ENCODE peak calls at places on chromosomes 4 and X, in seven cellular contexts. J is caudate nucleus; V is mesendoderm; M is osteoblast; P is ascending aorta; U is CD4-positive, alpha-beta memory T cell; A is nephron progenitor cell. X is an unnamed sample.

GRCh38 chrX:50903387-50904027 is 7.0 kb upstream of the BMP15 start:
- DNase-seq in V (peak), M (no peak), P (no peak), J (no peak), A (peak), U (no peak), X (peak)

GRCh38 chrX:103913356-103914020 is 48.9 kb upstream of the TMSB15B start:
- DNase-seq in V (peak), M (peak), J (no peak), U (no peak), P (no peak), A (no peak), X (no peak)

GRCh38 chr4:176238157-176238608 is 30.8 kb downstream of the ASB5 start:
- DNase-seq in P (no peak), J (no peak), M (peak), V (no peak), A (no peak), U (no peak), X (no peak)

GRCh38 chr4:26372525-26373172 is 51.8 kb downstream of the RBPJ start:
- DNase-seq in U (peak), P (no peak), V (peak), J (no peak), M (no peak), A (no peak), X (no peak)

GRCh38 chr4:26397086-26397485 is 76.3 kb downstream of the RBPJ start:
- DNase-seq in M (no peak), U (no peak), V (no peak), P (no peak), J (peak), A (no peak), X (no peak)

GRCh38 chr4:47002593-47002992 is 9.2 kb upstream of the GABRA4 start:
- DNase-seq in M (peak), U (no peak), A (no peak), V (no peak), P (no peak), J (no peak), X (no peak)

GRCh38 chrX:48035891-48036290 is 29.1 kb downstream of the SPACA5 start:
- DNase-seq in P (no peak), U (no peak), J (no peak), V (no peak), M (peak), A (no peak), X (no peak)

GRCh38 chr4:48914311-48914710 is 7.7 kb upstream of the OCIAD2 start:
- DNase-seq in A (no peak), V (peak), M (no peak), U (no peak), J (peak), P (no peak), X (no peak)

GRCh38 chr4:183504930-183505555 is at the start of gene ING2:
- DNase-seq in A (no peak), J (no peak), M (peak), V (peak), P (no peak), U (no peak), X (peak)

GRCh38 chrX:116317409-116317808 is 119.0 kb upstream of the SLC6A14 start:
- DNase-seq in J (no peak), U (no peak), V (peak), A (peak), M (no peak), P (no peak), X (no peak)

GRCh38 chr4:18923496-18924161 is 902.1 kb upstream of the LCORL start:
- DNase-seq in J (no peak), U (no peak), V (no peak), P (no peak), A (no peak), M (no peak), X (no peak)

GRCh38 chrX:40570346-40571093 is 10.2 kb upstream of the ATP6AP2 start:
- DNase-seq in U (no peak), V (peak), P (no peak), A (no peak), M (no peak), J (no peak), X (no peak)

GRCh38 chr4:53520114-53520513 is 71.2 kb downstream of the LNX1 start:
- DNase-seq in U (no peak), J (no peak), V (peak), P (no peak), M (no peak), A (no peak), X (no peak)

GRCh38 chrX:150062292-150063137 is 124.2 kb upstream of the EOLA2 start:
- DNase-seq in A (no peak), U (no peak), J (no peak), M (peak), V (no peak), P (peak), X (no peak)

GRCh38 chr4:185470503-185471195 is 884 bp downstream of the CCDC110 start:
- DNase-seq in U (peak), M (peak), A (peak), V (peak), P (peak), J (peak), X (no peak)

GRCh38 chr4:11312389-11312788 is 116.3 kb downstream of the HS3ST1 start:
- DNase-seq in P (no peak), A (no peak), J (no peak), V (no peak), M (no peak), U (no peak), X (no peak)

GRCh38 chr4:24978291-24979072 is 52.3 kb downstream of the LGI2 start:
- DNase-seq in U (no peak), P (no peak), M (peak), A (no peak), V (no peak), J (no peak), X (no peak)

GRCh38 chr4:180335571-180335970 is 1907.6 kb upstream of the TENM3 start:
- DNase-seq in J (no peak), V (no peak), A (no peak), P (no peak), M (no peak), U (no peak), X (no peak)

GRCh38 chr4:5455003-5455585 is 253.3 kb downstream of the EVC2 start:
- DNase-seq in U (no peak), P (no peak), M (no peak), J (no peak), A (no peak), V (no peak), X (no peak)

GRCh38 chrX:6965729-6966128 is 181.8 kb upstream of the STS start:
- DNase-seq in V (no peak), A (no peak), J (no peak), P (no peak), U (no peak), M (no peak), X (no peak)

GRCh38 chr4:70601422-70602039 is 9.5 kb downstream of the AMBN start:
- DNase-seq in V (peak), P (peak), M (no peak), A (peak), U (peak), J (peak), X (no peak)

GRCh38 chr4:10015140-10015753 is 6.0 kb downstream of the SLC2A9 start:
- DNase-seq in U (no peak), A (peak), J (peak), M (no peak), V (peak), P (no peak), X (no peak)

GRCh38 chr4:373062-373839 is 35.6 kb downstream of the ZNF141 start:
- DNase-seq in J (no peak), U (no peak), A (no peak), M (no peak), V (no peak), P (no peak), X (no peak)

GRCh38 chrX:52263417-52263816 is 78.7 kb downstream of the MAGED4 start:
- DNase-seq in A (no peak), U (no peak), M (no peak), V (no peak), P (no peak), J (no peak), X (no peak)

GRCh38 chrX:20244936-20245335 is 21.8 kb downstream of the RPS6KA3 start:
- DNase-seq in A (no peak), U (no peak), J (no peak), P (no peak), V (no peak), M (no peak), X (no peak)

GRCh38 chr4:76623217-76624060 is 188.4 kb downstream of the SHROOM3 start:
- DNase-seq in A (no peak), P (no peak), M (peak), U (no peak), V (no peak), J (no peak), X (no peak)

GRCh38 chr4:9971711-9972110 is 49.6 kb downstream of the SLC2A9 start:
- DNase-seq in V (no peak), J (no peak), P (no peak), U (no peak), M (no peak), A (no peak), X (no peak)

GRCh38 chrX:118286066-118286758 is 59.7 kb upstream of the WDR44 start:
- DNase-seq in A (no peak), U (no peak), P (no peak), M (no peak), V (no peak), J (no peak), X (no peak)

GRCh38 chrX:155314260-155314659 is 20.2 kb downstream of the CLIC2 start:
- DNase-seq in A (no peak), J (no peak), P (no peak), M (no peak), U (no peak), V (peak), X (no peak)

GRCh38 chr4:7052923-7053715 is 9.9 kb downstream of the TADA2B start:
- DNase-seq in A (no peak), P (peak), U (peak), M (peak), V (no peak), J (no peak), X (no peak)

GRCh38 chrX:68942797-68943196 is 114.0 kb downstream of the EFNB1 start:
- DNase-seq in V (no peak), P (no peak), J (no peak), A (no peak), U (no peak), M (no peak), X (no peak)

GRCh38 chr4:36351082-36351666 is 69.8 kb downstream of the DTHD1 start:
- DNase-seq in U (peak), A (peak), V (peak), J (peak), M (no peak), P (peak), X (no peak)

GRCh38 chr4:4182835-4183568 is 43.7 kb downstream of the OTOP1 start:
- DNase-seq in A (peak), M (no peak), P (no peak), U (no peak), J (no peak), V (peak), X (no peak)

GRCh38 chr4:158299459-158300007 is 89.2 kb downstream of the TMEM144 start:
- DNase-seq in J (no peak), P (no peak), A (no peak), V (no peak), M (no peak), U (no peak), X (no peak)

X was measured in frontal cortex.